ENCODE peak calls at places on chromosomes 2 and 18, in five cellular contexts. R is astrocyte of the spinal cord, S is GM23338, A is pancreas, H is left ventricle myocardium inferior. Q is an unnamed sample.

GRCh38 chr18:44198296-44199284 is 482.1 kb upstream of the SETBP1 start:
- DNase-seq in R (no peak), S (no peak), A (no peak), H (no peak), Q (no peak)

GRCh38 chr2:61135510-61135909 is 26.5 kb upstream of the C2orf74 start:
- DNase-seq in R (peak), S (peak), A (no peak), H (no peak), Q (no peak)

GRCh38 chr2:41934323-41935003 is 113.4 kb upstream of the PKDCC start:
- DNase-seq in R (peak), S (no peak), A (no peak), H (peak), Q (no peak)

GRCh38 chr2:101330253-101330921 is 21.9 kb upstream of the RNF149 start:
- DNase-seq in R (peak), S (peak), A (peak), H (peak), Q (no peak)

GRCh38 chr18:46754661-46755292 is 2.1 kb downstream of the ST8SIA5 start:
- DNase-seq in R (no peak), S (peak), A (no peak), H (no peak), Q (no peak)

GRCh38 chr2:4995466-4995865 is 696.7 kb upstream of the SOX11 start:
- DNase-seq in R (no peak), S (peak), A (no peak), H (no peak), Q (no peak)

GRCh38 chr18:76721207-76721996 is 101.0 kb upstream of the ZNF236 start:
- DNase-seq in R (no peak), S (no peak), A (no peak), H (no peak), Q (no peak)

GRCh38 chr2:42838133-42838532 is 45.8 kb upstream of the HAAO start:
- DNase-seq in R (no peak), S (no peak), A (no peak), H (no peak), Q (no peak)

GRCh38 chr2:120447122-120447785 is 101.3 kb downstream of the INHBB start:
- DNase-seq in R (no peak), S (no peak), A (peak), H (no peak), Q (no peak)

GRCh38 chr2:174025271-174026121 is 60.3 kb upstream of the SP3 start:
- DNase-seq in R (peak), S (peak), A (peak), H (peak), Q (no peak)

GRCh38 chr18:63844254-63844653 is 43.3 kb upstream of the SERPINB2 start:
- DNase-seq in R (peak), S (peak), A (no peak), H (no peak), Q (peak)

GRCh38 chr18:74066018-74066417 is 81.6 kb downstream of the FBXO15 start:
- DNase-seq in R (no peak), S (no peak), A (no peak), H (no peak), Q (no peak)

GRCh38 chr2:189798312-189799029 is 14.2 kb downstream of the PMS1 start:
- DNase-seq in R (peak), S (no peak), A (no peak), H (no peak), Q (peak)

GRCh38 chr2:240465765-240466578 is 30.5 kb downstream of the GPC1 start:
- DNase-seq in R (no peak), S (no peak), A (peak), H (peak), Q (no peak)

GRCh38 chr2:3483986-3484960 is 35.1 kb downstream of the ADI1 start:
- DNase-seq in R (no peak), S (no peak), A (no peak), H (no peak), Q (no peak)

GRCh38 chr2:83850071-83850725 is 608.9 kb downstream of the SUCLG1 start:
- DNase-seq in R (peak), S (no peak), A (no peak), H (no peak), Q (no peak)

GRCh38 chr2:172564376-172564775 is 8.5 kb downstream of the PDK1 start:
- DNase-seq in R (no peak), S (no peak), A (no peak), H (no peak), Q (no peak)

GRCh38 chr2:232979871-232980461 is 33.1 kb downstream of the NGEF start:
- DNase-seq in R (peak), S (no peak), A (no peak), H (no peak), Q (no peak)

GRCh38 chr2:54558976-54559410 is 102.9 kb downstream of the SPTBN1 start:
- DNase-seq in R (peak), S (peak), A (no peak), H (no peak), Q (no peak)

GRCh38 chr2:28413896-28414290 is 21.2 kb downstream of the FOSL2 start:
- DNase-seq in R (peak), S (no peak), A (no peak), H (no peak), Q (no peak)

GRCh38 chr2:185802926-185803325 is 64.3 kb downstream of the FSIP2 start:
- DNase-seq in R (no peak), S (no peak), A (no peak), H (no peak), Q (no peak)

GRCh38 chr2:149720615-149721014 is 133.0 kb upstream of the MMADHC start:
- DNase-seq in R (no peak), S (no peak), A (no peak), H (no peak), Q (no peak)

GRCh38 chr2:42046819-42047487 is 868 bp upstream of the PKDCC start:
- DNase-seq in R (no peak), S (peak), A (no peak), H (no peak), Q (no peak)

GRCh38 chr2:186887107-186888090 is 38.4 kb upstream of the ZSWIM2 start:
- DNase-seq in R (no peak), S (no peak), A (no peak), H (peak), Q (no peak)

GRCh38 chr2:79530443-79530842 is 17.6 kb downstream of the CTNNA2 start:
- DNase-seq in R (peak), S (peak), A (no peak), H (no peak), Q (peak)

GRCh38 chr2:227862741-227863588 is 8.5 kb upstream of the DAW1 start:
- DNase-seq in R (peak), S (peak), A (no peak), H (no peak), Q (no peak)

GRCh38 chr2:131034122-131035051 is 58.9 kb downstream of the FAM168B start:
- DNase-seq in R (no peak), S (peak), A (no peak), H (no peak), Q (no peak)

GRCh38 chr2:191758420-191759199 is 80.7 kb downstream of the NABP1 start:
- DNase-seq in R (peak), S (peak), A (peak), H (no peak), Q (peak)

DNA sequence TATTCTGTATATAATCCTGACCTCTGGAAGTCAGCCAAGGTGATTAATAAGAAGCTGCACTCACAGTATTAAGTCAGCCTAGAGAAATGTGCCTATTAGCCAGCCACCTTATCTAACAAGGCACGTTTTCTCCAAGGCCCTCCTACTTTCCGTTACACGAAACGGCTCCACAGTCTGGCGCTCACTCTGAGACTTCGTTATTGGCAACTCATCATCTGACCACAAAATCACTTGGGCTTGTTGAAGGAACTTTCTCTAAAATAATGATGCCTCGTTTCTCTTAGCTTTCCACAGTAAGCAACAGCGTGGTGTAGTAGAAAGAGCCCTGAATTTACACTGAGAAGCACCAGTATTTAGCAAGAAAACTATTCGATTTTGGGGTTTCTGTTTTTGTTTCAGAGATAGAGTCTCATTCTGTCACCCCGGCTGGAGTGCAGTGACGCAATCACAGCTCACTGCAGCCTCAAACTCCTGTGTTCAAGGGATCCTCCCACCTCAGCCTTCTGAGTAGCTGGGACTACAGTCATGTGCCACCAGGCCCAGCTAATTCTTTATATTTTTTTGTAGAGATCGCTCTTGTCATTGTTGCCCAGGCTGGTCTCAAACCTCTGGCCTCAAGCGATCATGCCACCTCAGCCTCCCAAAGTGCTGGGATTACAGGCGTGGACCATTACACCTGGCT is 53.6 kb upstream of the SLC14A1 start:
- DNase-seq in R (no peak), S (no peak), A (no peak), H (no peak), Q (no peak)
- H3K4me3 ChIP-seq in R (no peak), S (no peak), A (no peak), H (no peak), Q (no peak)

GRCh38 chr2:55617160-55618024 is at the start of gene PPP4R3B:
- DNase-seq in R (peak), S (peak), A (peak), H (peak), Q (peak)

GRCh38 chr2:55621802-55622201 is 4.4 kb upstream of the PPP4R3B start:
- DNase-seq in R (no peak), S (no peak), A (no peak), H (no peak), Q (no peak)

GRCh38 chr2:55618025-55618648 is 715 bp upstream of the PPP4R3B start:
- DNase-seq in R (peak), S (no peak), A (no peak), H (no peak), Q (no peak)

GRCh38 chr2:55618649-55619055 is 1.2 kb upstream of the PPP4R3B start:
- DNase-seq in R (peak), S (peak), A (peak), H (peak), Q (no peak)

GRCh38 chr2:55620123-55620779 is 2.8 kb upstream of the PPP4R3B start:
- DNase-seq in R (no peak), S (peak), A (peak), H (no peak), Q (no peak)
- TF ChIP-seq CTCF in R (peak), S (peak), A (peak), H (peak), Q (peak)

GRCh38 chr2:129661942-129662341 is 317.5 kb upstream of the RAB6C start:
- DNase-seq in R (no peak), S (no peak), A (no peak), H (no peak), Q (peak)
- H3K4me3 ChIP-seq in R (no peak), S (no peak), A (no peak), H (no peak), Q (no peak)

DNA sequence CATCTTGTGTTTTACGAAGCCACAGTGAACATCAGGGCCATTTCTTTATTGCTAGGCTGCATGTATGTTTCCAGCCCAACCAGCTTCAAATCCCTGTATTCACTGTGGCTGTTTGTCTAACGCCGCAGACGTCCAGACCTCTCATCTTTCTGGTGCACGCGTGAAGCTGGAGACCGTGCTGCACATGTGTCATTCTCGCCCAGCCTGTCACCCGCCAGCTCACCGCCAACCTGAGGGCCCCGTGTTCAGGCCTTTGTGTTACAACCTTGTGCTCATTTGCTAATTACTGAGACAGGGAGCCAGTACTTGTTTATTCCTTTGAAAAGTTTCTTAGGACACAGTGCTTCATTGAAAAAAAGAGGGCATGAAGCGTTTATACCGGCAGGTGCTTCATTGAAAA is 21.4 kb downstream of the SALL3 start:
- DNase-seq in R (no peak), S (no peak), A (no peak), H (no peak), Q (no peak)
- TF ChIP-seq CTCF in R (no peak), S (no peak), A (no peak), H (no peak), Q (no peak)

DNA sequence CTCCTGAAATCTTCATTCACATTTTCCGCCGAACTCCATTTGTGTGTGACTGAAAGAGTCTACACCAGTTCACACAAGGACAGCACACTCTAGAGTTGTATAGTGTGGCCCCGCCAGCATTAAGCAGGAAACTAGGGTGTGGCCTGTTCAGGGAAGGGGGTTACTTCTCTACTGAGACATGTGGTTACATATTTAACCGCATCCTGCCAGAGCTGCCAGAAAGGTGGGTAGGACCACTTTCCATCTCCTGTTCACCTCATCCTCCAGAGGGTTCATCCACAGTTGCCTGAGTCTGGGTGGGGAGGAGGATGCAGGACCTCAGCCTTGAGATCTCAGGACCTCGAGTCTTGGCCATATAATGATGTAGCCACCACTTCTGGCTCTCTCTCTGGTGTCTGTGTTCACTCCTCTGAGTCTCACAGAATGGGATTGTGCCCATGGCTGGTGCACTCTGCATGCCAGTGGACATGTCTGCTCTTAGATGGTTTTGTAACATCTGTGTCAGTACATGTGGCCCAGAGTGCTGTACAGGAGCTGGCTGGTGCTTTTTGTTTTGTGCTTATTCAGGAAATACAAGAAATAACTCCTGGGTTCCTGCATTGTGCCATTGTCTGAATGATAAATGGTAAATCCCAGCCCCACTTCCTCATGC is 7.7 kb upstream of the SP140L start:
- DNase-seq in R (no peak), S (no peak), A (no peak), H (no peak), Q (no peak)
- H3K4me3 ChIP-seq in R (no peak), S (no peak), A (no peak), H (no peak), Q (no peak)

DNA sequence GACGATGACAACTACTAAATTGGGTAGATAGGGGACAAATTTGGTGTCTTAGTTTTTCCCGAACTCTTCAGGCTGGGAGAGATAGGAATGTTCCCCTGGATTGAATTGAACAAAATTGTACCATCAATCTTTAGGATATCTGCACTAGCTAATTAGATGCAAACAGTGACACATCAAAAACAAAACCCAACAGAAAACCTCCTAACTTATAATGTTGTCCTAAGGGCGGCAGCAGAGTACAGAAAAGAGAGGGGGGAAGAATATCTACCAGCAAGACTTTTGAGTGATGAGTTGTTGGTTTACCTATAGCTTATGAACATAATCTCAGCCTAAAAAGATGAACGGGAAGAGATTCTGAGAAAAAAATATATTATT is 342.9 kb downstream of the INSIG2 start:
- DNase-seq in R (peak), S (peak), A (no peak), H (no peak), Q (no peak)
- TF ChIP-seq CTCF in R (no peak), S (peak), A (no peak), H (no peak), Q (peak)

GRCh38 chr18:57793630-57793986 is 9.5 kb downstream of the ATP8B1 start:
- DNase-seq in R (no peak), S (no peak), A (no peak), H (no peak), Q (no peak)

GRCh38 chr18:57794951-57795728 is 8.0 kb downstream of the ATP8B1 start:
- DNase-seq in R (no peak), S (no peak), A (no peak), H (no peak), Q (no peak)

GRCh38 chr18:57791911-57792310 is 11.2 kb downstream of the ATP8B1 start:
- DNase-seq in R (no peak), S (no peak), A (no peak), H (no peak), Q (no peak)

GRCh38 chr18:57791192-57791591 is 11.9 kb downstream of the ATP8B1 start:
- DNase-seq in R (no peak), S (no peak), A (no peak), H (no peak), Q (no peak)

DNA sequence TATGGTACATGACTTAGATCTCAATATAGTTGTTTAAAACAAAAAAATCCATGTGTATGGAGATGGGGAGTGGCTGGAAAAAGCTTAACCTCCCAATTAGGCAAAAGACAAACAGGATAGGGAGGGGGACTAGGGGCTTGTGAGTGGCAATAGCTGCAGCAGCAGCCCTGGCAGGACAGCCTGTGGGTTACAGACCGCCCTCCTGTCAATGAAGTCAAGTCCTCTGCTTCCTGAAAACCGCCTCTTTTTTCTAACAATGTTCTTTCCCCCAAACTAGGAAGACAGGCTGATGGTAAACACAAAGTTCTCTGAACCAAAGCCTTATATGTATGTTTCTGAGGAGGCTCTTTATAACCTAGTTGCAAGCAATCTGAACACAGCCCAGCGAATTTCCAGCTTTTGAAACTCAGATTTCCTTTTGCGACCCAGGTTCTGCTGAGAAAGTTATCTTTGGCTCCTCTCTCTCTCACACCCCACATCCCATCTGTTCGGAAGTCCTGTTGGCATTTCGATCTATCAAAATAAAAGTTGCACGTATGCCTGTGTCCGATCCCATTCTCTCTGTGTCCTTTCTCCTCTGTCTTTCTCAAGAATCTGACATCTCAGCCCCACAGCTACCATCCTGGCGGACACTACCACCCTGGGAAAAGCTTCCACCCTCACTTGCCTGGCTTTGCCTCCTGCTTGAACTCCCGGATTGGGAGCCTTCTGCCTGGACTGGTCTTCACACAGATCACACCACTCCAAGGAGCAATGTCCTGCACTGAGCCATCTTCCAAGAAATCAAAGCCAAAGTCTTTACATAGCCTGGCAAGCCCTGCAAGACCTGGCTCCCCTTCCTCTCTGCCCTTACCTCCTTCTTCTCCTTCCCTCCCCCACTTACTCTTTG is 10.1 kb downstream of the ATP8B1 start:
- DNase-seq in R (no peak), S (no peak), A (no peak), H (no peak), Q (no peak)
- H3K4me3 ChIP-seq in R (peak), S (no peak), A (no peak), H (peak), Q (no peak)

GRCh38 chr2:26605969-26606846 is 35.0 kb downstream of the CIB4 start:
- DNase-seq in R (no peak), S (no peak), A (peak), H (no peak), Q (no peak)
- TF ChIP-seq CTCF in R (no peak), S (no peak), A (no peak), H (no peak), Q (no peak)